ENCODE peak calls at places on chromosome 1, in six cellular contexts. One of them, this sample, is unnamed. For H3K4me1, the result is how much of the 10 kb centered on the place peaks cover.

GRCh38 chr1:213987876-213988638 is at the start of gene PROX1:
- DNase-seq in A549: peak
- DNase-seq in IMR-90: peak
- DNase-seq in heart left ventricle: peak
- DNase-seq in transverse colon: peak
- DNase-seq in GM12878: no peak
- DNase-seq in this sample: peak

GRCh38 chr1:9873385-9873784 is 36.7 kb downstream of the CTNNBIP1 start:
- DNase-seq in A549: no peak
- DNase-seq in IMR-90: no peak
- DNase-seq in heart left ventricle: no peak
- DNase-seq in transverse colon: peak
- DNase-seq in GM12878: no peak
- DNase-seq in this sample: no peak

GRCh38 chr1:15989776-15990175 is 13.9 kb upstream of the ZBTB17 start:
- DNase-seq in A549: no peak
- DNase-seq in IMR-90: no peak
- DNase-seq in heart left ventricle: no peak
- DNase-seq in transverse colon: no peak
- DNase-seq in GM12878: no peak
- DNase-seq in this sample: no peak

GRCh38 chr1:156475568-156476500 is 24.7 kb downstream of the MEF2D start:
- DNase-seq in A549: no peak
- DNase-seq in IMR-90: peak
- DNase-seq in heart left ventricle: peak
- DNase-seq in transverse colon: peak
- DNase-seq in GM12878: no peak
- DNase-seq in this sample: no peak

GRCh38 chr1:183620311-183620710 is 15.3 kb downstream of the ARPC5 start:
- DNase-seq in A549: no peak
- DNase-seq in IMR-90: no peak
- DNase-seq in heart left ventricle: no peak
- DNase-seq in transverse colon: no peak
- DNase-seq in GM12878: no peak
- DNase-seq in this sample: no peak

GRCh38 chr1:111690306-111690617 is 48.9 kb downstream of the INKA2 start:
- DNase-seq in A549: no peak
- DNase-seq in IMR-90: peak
- DNase-seq in heart left ventricle: no peak
- DNase-seq in transverse colon: peak
- DNase-seq in GM12878: no peak
- DNase-seq in this sample: no peak

GRCh38 chr1:231055271-231055670 is 15.2 kb upstream of the FAM89A start:
- DNase-seq in A549: no peak
- DNase-seq in IMR-90: no peak
- DNase-seq in heart left ventricle: no peak
- DNase-seq in transverse colon: no peak
- DNase-seq in GM12878: no peak
- DNase-seq in this sample: no peak

GRCh38 chr1:226981838-226982237 is 41.7 kb downstream of the COQ8A start:
- DNase-seq in A549: no peak
- DNase-seq in IMR-90: no peak
- DNase-seq in heart left ventricle: no peak
- DNase-seq in transverse colon: no peak
- DNase-seq in GM12878: no peak
- DNase-seq in this sample: no peak

DNA sequence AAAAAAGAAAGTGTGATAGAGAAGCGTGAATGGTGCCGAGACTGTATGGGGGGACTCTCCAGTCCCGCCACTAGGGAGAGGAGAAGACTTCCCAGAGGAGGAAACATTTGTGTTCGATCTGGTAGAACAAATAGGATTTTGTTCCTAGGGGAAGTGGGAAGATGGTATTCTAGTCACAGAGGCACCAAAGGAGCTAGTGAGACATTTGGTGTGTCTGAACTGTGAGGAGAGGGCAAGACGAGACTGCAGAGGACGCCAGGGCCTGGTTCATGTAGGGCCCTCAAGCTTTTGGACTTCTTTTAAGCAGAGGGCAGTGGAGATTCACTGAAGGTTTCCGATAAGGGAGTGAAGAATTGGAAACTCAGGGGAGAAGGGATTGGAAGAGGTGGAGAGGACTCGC is 2.9 kb downstream of the BTBD19 start:
- DNase-seq in A549: no peak
- DNase-seq in IMR-90: no peak
- DNase-seq in heart left ventricle: peak
- DNase-seq in transverse colon: no peak
- DNase-seq in GM12878: no peak
- DNase-seq in this sample: peak
- H3K4me1 ChIP-seq in A549: half or more
- H3K4me1 ChIP-seq in IMR-90: half or more
- H3K4me1 ChIP-seq in heart left ventricle: half or more
- H3K4me1 ChIP-seq in transverse colon: under half
- H3K4me1 ChIP-seq in GM12878: under half
- H3K4me1 ChIP-seq in this sample: under half

DNA sequence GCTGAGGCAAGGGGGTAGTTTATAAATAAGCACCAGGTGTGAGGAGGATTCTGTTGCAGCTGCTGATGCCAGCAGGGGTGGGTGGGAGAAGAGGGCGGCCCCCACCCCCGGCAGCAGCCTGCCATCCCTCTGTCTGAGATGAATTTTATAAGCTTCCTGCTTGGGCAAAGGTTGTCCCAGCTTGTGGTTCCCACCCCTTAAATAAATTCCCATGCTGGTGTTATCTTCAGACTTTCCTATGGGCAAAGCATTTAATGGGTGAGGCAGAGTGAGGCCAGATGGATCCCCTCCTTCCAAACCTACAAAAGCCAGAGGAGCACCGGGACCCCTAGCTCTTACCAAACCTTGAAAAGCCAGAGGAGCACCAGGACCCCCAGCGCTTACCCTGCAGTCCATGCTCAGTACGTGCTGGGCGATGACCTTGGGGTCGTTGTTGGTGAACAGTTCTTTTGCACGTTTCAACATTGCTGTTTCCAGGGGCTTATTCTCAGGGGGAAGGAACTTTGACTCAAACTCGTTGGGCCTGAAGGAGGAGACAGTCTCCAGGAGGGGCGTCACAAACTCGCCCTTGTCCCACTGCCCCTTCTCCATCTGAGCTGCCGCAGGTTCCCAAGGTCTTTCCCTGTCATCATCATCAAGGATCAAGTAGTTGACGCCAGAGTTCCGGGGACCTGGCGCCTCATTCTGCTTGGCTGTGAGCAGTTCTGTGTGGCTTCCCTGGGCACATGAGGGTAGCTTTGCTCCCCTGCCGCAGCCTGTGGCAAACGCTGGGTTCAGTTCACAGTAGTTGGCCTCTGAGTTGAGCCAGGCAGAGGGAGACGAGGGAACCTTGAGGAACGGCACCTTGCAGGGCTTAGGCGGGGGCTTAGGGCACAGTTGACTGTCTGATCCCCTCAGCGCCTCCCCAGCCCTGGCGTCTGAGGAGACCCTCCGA is 99.5 kb downstream of the BCAR3 start:
- DNase-seq in A549: no peak
- DNase-seq in IMR-90: no peak
- DNase-seq in heart left ventricle: no peak
- DNase-seq in transverse colon: peak
- DNase-seq in GM12878: no peak
- DNase-seq in this sample: no peak
- TF ChIP-seq CTCF in A549: no peak
- TF ChIP-seq CTCF in IMR-90: no peak
- TF ChIP-seq CTCF in heart left ventricle: no peak
- TF ChIP-seq CTCF in transverse colon: no peak
- TF ChIP-seq CTCF in GM12878: no peak
- TF ChIP-seq CTCF in this sample: no peak

GRCh38 chr1:22025368-22026154 is 24.1 kb downstream of the CELA3A start:
- DNase-seq in A549: peak
- DNase-seq in IMR-90: peak
- DNase-seq in heart left ventricle: peak
- DNase-seq in transverse colon: peak
- DNase-seq in GM12878: peak
- DNase-seq in this sample: peak
- TF ChIP-seq POLR2A in A549: peak
- TF ChIP-seq POLR2A in IMR-90: peak
- TF ChIP-seq POLR2A in heart left ventricle: peak
- TF ChIP-seq POLR2A in transverse colon: peak
- TF ChIP-seq POLR2A in GM12878: peak
- TF ChIP-seq POLR2A in this sample: peak

GRCh38 chr1:165826565-165826964 is 849 bp upstream of the UCK2 start:
- DNase-seq in A549: no peak
- DNase-seq in IMR-90: no peak
- DNase-seq in heart left ventricle: no peak
- DNase-seq in transverse colon: no peak
- DNase-seq in GM12878: no peak
- DNase-seq in this sample: no peak
- H3K4me1 ChIP-seq in A549: under half
- H3K4me1 ChIP-seq in IMR-90: under half
- H3K4me1 ChIP-seq in heart left ventricle: under half
- H3K4me1 ChIP-seq in transverse colon: under half
- H3K4me1 ChIP-seq in GM12878: under half
- H3K4me1 ChIP-seq in this sample: under half

GRCh38 chr1:154936416-154937050 is at the start of gene PMVK:
- DNase-seq in A549: peak
- DNase-seq in IMR-90: peak
- DNase-seq in heart left ventricle: peak
- DNase-seq in transverse colon: peak
- DNase-seq in GM12878: peak
- DNase-seq in this sample: peak
- TF ChIP-seq CTCF in A549: peak
- TF ChIP-seq CTCF in IMR-90: peak
- TF ChIP-seq CTCF in heart left ventricle: peak
- TF ChIP-seq CTCF in transverse colon: peak
- TF ChIP-seq CTCF in GM12878: peak
- TF ChIP-seq CTCF in this sample: no peak

DNA sequence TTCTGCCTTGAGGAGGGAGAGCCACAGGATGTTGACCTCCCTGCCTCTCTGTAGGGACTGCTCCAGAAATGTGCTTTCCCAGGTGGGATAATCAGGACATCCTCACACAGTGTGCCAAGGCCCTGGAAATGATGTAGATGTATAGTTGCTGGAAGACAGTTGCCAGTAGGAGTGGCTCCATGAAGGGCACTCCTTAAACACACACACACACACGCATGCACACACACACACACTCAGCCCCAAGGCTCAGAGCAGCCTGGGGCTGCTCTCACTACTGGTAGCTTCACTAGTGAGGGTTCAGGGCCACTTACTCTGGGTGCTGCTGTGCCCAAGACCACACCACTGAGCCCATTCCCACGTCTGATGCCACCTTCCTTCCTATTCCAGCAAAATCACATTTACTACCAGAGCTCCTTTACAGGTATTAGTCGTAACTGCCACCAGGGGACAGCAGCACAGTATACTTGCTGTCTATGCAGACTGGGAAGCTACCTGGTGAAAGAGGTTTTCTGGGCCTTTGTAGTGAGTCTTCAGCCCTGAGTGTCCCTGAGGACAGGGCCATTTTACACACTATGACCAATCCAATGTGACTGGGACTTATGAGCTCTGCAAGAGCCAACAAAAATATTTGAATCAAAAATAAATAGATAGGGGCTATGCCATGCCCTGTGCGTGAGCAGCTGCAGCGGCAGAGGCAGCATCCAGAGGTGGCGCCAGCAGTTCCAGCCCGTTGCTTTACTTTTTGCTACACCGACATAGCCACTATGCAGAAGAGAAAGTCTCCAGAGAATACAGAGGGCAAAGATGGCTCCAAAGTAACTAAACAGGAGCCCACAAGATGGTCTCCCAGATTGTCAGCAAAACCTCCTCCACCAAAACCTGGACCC is 15.0 kb downstream of the CRNN start:
- DNase-seq in A549: peak
- DNase-seq in IMR-90: no peak
- DNase-seq in heart left ventricle: no peak
- DNase-seq in transverse colon: no peak
- DNase-seq in GM12878: no peak
- DNase-seq in this sample: no peak
- TF ChIP-seq POLR2A in A549: no peak
- TF ChIP-seq POLR2A in IMR-90: no peak
- TF ChIP-seq POLR2A in heart left ventricle: no peak
- TF ChIP-seq POLR2A in transverse colon: no peak
- TF ChIP-seq POLR2A in GM12878: no peak
- TF ChIP-seq POLR2A in this sample: no peak

GRCh38 chr1:34847094-34847493 is 12.5 kb downstream of the SMIM12 start:
- DNase-seq in A549: no peak
- DNase-seq in IMR-90: no peak
- DNase-seq in heart left ventricle: no peak
- DNase-seq in transverse colon: no peak
- DNase-seq in GM12878: no peak
- DNase-seq in this sample: no peak
- H3K4me1 ChIP-seq in A549: under half
- H3K4me1 ChIP-seq in IMR-90: under half
- H3K4me1 ChIP-seq in heart left ventricle: half or more
- H3K4me1 ChIP-seq in transverse colon: under half
- H3K4me1 ChIP-seq in GM12878: under half
- H3K4me1 ChIP-seq in this sample: under half

This sample was measured in right lobe of liver.